ENCODE peak calls at places on chromosomes 4 and X, in eight cellular contexts. E is activated CD8-positive, alpha-beta T cell treated with anti-CD3 and anti-CD28 coated beads for 36 hours; N is body of pancreas; U is CD4-positive, CD25-positive, alpha-beta regulatory T cell; W is naive thymus-derived CD8-positive, alpha-beta T cell; O is left cardiac atrium; T is gastroesophageal sphincter; P is upper lobe of left lung. J is an unnamed sample.

GRCh38 chr4:140903522-140903928 is 147.3 kb upstream of the TBC1D9 start:
- ATAC-seq in W (no peak), N (no peak), T (no peak), E (no peak), O (no peak), P (no peak), U (no peak), J (no peak)

GRCh38 chr4:21769404-21770147 is 179.0 kb downstream of the KCNIP4 start:
- ATAC-seq in U (no peak), T (no peak), P (no peak), O (no peak), W (no peak), N (no peak), E (peak), J (no peak)

GRCh38 chr4:174521800-174522182 is 497 bp downstream of the HPGD start:
- ATAC-seq in E (peak), T (peak), N (peak), O (peak), P (peak), U (no peak), W (peak), J (peak)

GRCh38 chr4:169222768-169223167 is 48.0 kb downstream of the SH3RF1 start:
- ATAC-seq in P (no peak), T (no peak), U (no peak), W (no peak), O (no peak), E (no peak), N (no peak), J (no peak)

GRCh38 chrX:44415639-44416386 is 72.3 kb upstream of the EFHC2 start:
- ATAC-seq in W (no peak), O (no peak), E (no peak), P (no peak), U (no peak), T (no peak), N (peak), J (peak)

GRCh38 chrX:153669174-153669890 is 4.3 kb downstream of the PNCK start:
- ATAC-seq in N (no peak), O (peak), W (peak), E (peak), U (no peak), T (no peak), P (peak), J (no peak)

GRCh38 chr4:42482516-42483327 is 85.4 kb downstream of the SHISA3 start:
- ATAC-seq in T (no peak), N (no peak), P (no peak), E (no peak), O (no peak), W (no peak), U (no peak), J (no peak)

GRCh38 chr4:138673053-138673452 is 342.5 kb upstream of the NOCT start:
- ATAC-seq in O (no peak), N (no peak), W (no peak), U (no peak), P (no peak), T (no peak), E (no peak), J (no peak)

GRCh38 chr4:13977755-13978154 is 350.2 kb upstream of the BOD1L1 start:
- ATAC-seq in T (no peak), P (no peak), N (no peak), O (no peak), U (peak), E (peak), W (no peak), J (no peak)

GRCh38 chr4:72777436-72777835 is 208.4 kb upstream of the ADAMTS3 start:
- ATAC-seq in O (no peak), U (no peak), T (no peak), N (no peak), P (no peak), W (no peak), E (no peak), J (no peak)

GRCh38 chr4:165668694-165669093 is 204.3 kb upstream of the TLL1 start:
- ATAC-seq in E (no peak), N (no peak), T (no peak), W (no peak), P (no peak), O (peak), U (no peak), J (no peak)

GRCh38 chrX:12843668-12844279 is 23.1 kb upstream of the TLR7 start:
- ATAC-seq in N (no peak), U (peak), P (no peak), O (no peak), E (peak), W (peak), T (no peak), J (no peak)

GRCh38 chrX:22037911-22038537 is 5.9 kb downstream of the PHEX start:
- ATAC-seq in U (no peak), P (no peak), N (no peak), T (no peak), E (peak), O (no peak), W (no peak), J (no peak)

GRCh38 chrX:64977051-64977450 is 801 bp upstream of the ZC4H2 start:
- ATAC-seq in E (no peak), N (no peak), T (no peak), P (no peak), U (no peak), O (no peak), W (no peak), J (peak)

GRCh38 chrX:19625612-19626011 is 110.3 kb upstream of the MAP3K15 start:
- ATAC-seq in P (no peak), T (no peak), W (no peak), E (peak), O (peak), N (no peak), U (peak), J (peak)

GRCh38 chr4:89161841-89162240 is 50.5 kb downstream of the TIGD2 start:
- ATAC-seq in N (no peak), E (no peak), W (no peak), T (no peak), P (no peak), U (no peak), O (no peak), J (no peak)